ENCODE peak calls at places on chromosome 10, in seven cellular contexts. One of them, this sample, is unnamed.

GRCh38 chr10:98294270-98294627 is 26.3 kb upstream of the LOXL4 start:
- DNase-seq in fibroblast of lung: no peak
- DNase-seq in RWPE1: no peak
- DNase-seq in MG63: no peak
- DNase-seq in T1000: no peak
- DNase-seq in psoas muscle: no peak
- DNase-seq in NAMALWA: no peak
- DNase-seq in this sample: no peak

GRCh38 chr10:132654121-132654571 is 116.6 kb downstream of the INPP5A start:
- DNase-seq in fibroblast of lung: no peak
- DNase-seq in RWPE1: no peak
- DNase-seq in MG63: no peak
- DNase-seq in T1000: no peak
- DNase-seq in psoas muscle: peak; percentile 19
- DNase-seq in NAMALWA: no peak
- DNase-seq in this sample: no peak

GRCh38 chr10:74206727-74207126 is 55.7 kb downstream of the ADK start:
- DNase-seq in fibroblast of lung: no peak
- DNase-seq in RWPE1: no peak
- DNase-seq in MG63: no peak
- DNase-seq in T1000: no peak
- DNase-seq in psoas muscle: peak; percentile 19
- DNase-seq in NAMALWA: no peak
- DNase-seq in this sample: no peak

GRCh38 chr10:125266541-125266940 is 106.2 kb upstream of the CTBP2 start:
- DNase-seq in fibroblast of lung: no peak
- DNase-seq in RWPE1: no peak
- DNase-seq in MG63: no peak
- DNase-seq in T1000: no peak
- DNase-seq in psoas muscle: no peak
- DNase-seq in NAMALWA: no peak
- DNase-seq in this sample: no peak

GRCh38 chr10:18134509-18134908 is 5.7 kb upstream of the CACNB2 start:
- DNase-seq in fibroblast of lung: no peak
- DNase-seq in RWPE1: no peak
- DNase-seq in MG63: no peak
- DNase-seq in T1000: no peak
- DNase-seq in psoas muscle: no peak
- DNase-seq in NAMALWA: no peak
- DNase-seq in this sample: no peak

GRCh38 chr10:26334932-26335573 is 103.1 kb upstream of the APBB1IP start:
- DNase-seq in fibroblast of lung: peak; percentile 35
- DNase-seq in RWPE1: peak; percentile 56
- DNase-seq in MG63: peak; percentile 25
- DNase-seq in T1000: peak; percentile 72
- DNase-seq in psoas muscle: no peak
- DNase-seq in NAMALWA: peak; percentile 91
- DNase-seq in this sample: peak; percentile 36

GRCh38 chr10:36450385-36450784 is 675.0 kb upstream of the ANKRD30A start:
- DNase-seq in fibroblast of lung: peak; percentile 5
- DNase-seq in RWPE1: no peak
- DNase-seq in MG63: no peak
- DNase-seq in T1000: no peak
- DNase-seq in psoas muscle: no peak
- DNase-seq in NAMALWA: no peak
- DNase-seq in this sample: no peak

GRCh38 chr10:112950714-112951348 is 784 bp downstream of the TCF7L2 start:
- DNase-seq in fibroblast of lung: peak; percentile 53
- DNase-seq in RWPE1: no peak
- DNase-seq in MG63: peak; percentile 33
- DNase-seq in T1000: no peak
- DNase-seq in psoas muscle: peak; percentile 22
- DNase-seq in NAMALWA: peak; percentile 66
- DNase-seq in this sample: no peak

GRCh38 chr10:73413108-73413527 is 740 bp downstream of the ANXA7 start:
- DNase-seq in fibroblast of lung: no peak
- DNase-seq in RWPE1: peak; percentile 48
- DNase-seq in MG63: peak; percentile 43
- DNase-seq in T1000: peak; percentile 49
- DNase-seq in psoas muscle: no peak
- DNase-seq in NAMALWA: peak; percentile 67
- DNase-seq in this sample: peak; percentile 9

GRCh38 chr10:69647819-69648218 is 17.8 kb downstream of the FAM241B start:
- DNase-seq in fibroblast of lung: no peak
- DNase-seq in RWPE1: no peak
- DNase-seq in MG63: no peak
- DNase-seq in T1000: no peak
- DNase-seq in psoas muscle: no peak
- DNase-seq in NAMALWA: no peak
- DNase-seq in this sample: no peak

GRCh38 chr10:128018236-128018635 is 108.0 kb downstream of the MKI67 start:
- DNase-seq in fibroblast of lung: peak; percentile 29
- DNase-seq in RWPE1: no peak
- DNase-seq in MG63: no peak
- DNase-seq in T1000: no peak
- DNase-seq in psoas muscle: no peak
- DNase-seq in NAMALWA: peak; percentile 17
- DNase-seq in this sample: no peak

GRCh38 chr10:96124230-96125141 is 5.6 kb upstream of the ZNF518A start:
- DNase-seq in fibroblast of lung: peak; percentile 59
- DNase-seq in RWPE1: peak; percentile 46
- DNase-seq in MG63: no peak
- DNase-seq in T1000: no peak
- DNase-seq in psoas muscle: no peak
- DNase-seq in NAMALWA: peak; percentile 76
- DNase-seq in this sample: no peak

GRCh38 chr10:27959093-27959715 is 39.7 kb downstream of the ODAD2 start:
- DNase-seq in fibroblast of lung: no peak
- DNase-seq in RWPE1: no peak
- DNase-seq in MG63: peak; percentile 68
- DNase-seq in T1000: no peak
- DNase-seq in psoas muscle: no peak
- DNase-seq in NAMALWA: no peak
- DNase-seq in this sample: peak; percentile 57

GRCh38 chr10:30591249-30591670 is 38.3 kb downstream of the LYZL2 start:
- DNase-seq in fibroblast of lung: peak; percentile 64
- DNase-seq in RWPE1: peak; percentile 56
- DNase-seq in MG63: no peak
- DNase-seq in T1000: peak; percentile 11
- DNase-seq in psoas muscle: no peak
- DNase-seq in NAMALWA: peak; percentile 74
- DNase-seq in this sample: no peak

GRCh38 chr10:49194212-49194920 is 6.2 kb upstream of the TMEM273 start:
- DNase-seq in fibroblast of lung: no peak
- DNase-seq in RWPE1: no peak
- DNase-seq in MG63: no peak
- DNase-seq in T1000: no peak
- DNase-seq in psoas muscle: no peak
- DNase-seq in NAMALWA: no peak
- DNase-seq in this sample: no peak

GRCh38 chr10:119896937-119897336 is 4.4 kb downstream of the SEC23IP start:
- DNase-seq in fibroblast of lung: peak; percentile 56
- DNase-seq in RWPE1: no peak
- DNase-seq in MG63: peak; percentile 20
- DNase-seq in T1000: no peak
- DNase-seq in psoas muscle: peak; percentile 41
- DNase-seq in NAMALWA: no peak
- DNase-seq in this sample: no peak

GRCh38 chr10:88108115-88108610 is 244.7 kb downstream of the PTEN start:
- DNase-seq in fibroblast of lung: no peak
- DNase-seq in RWPE1: no peak
- DNase-seq in MG63: no peak
- DNase-seq in T1000: no peak
- DNase-seq in psoas muscle: no peak
- DNase-seq in NAMALWA: peak; percentile 93
- DNase-seq in this sample: no peak

GRCh38 chr10:649798-650690 is 39.4 kb downstream of the DIP2C start:
- DNase-seq in fibroblast of lung: peak; percentile 87
- DNase-seq in RWPE1: no peak
- DNase-seq in MG63: no peak
- DNase-seq in T1000: no peak
- DNase-seq in psoas muscle: no peak
- DNase-seq in NAMALWA: no peak
- DNase-seq in this sample: no peak

GRCh38 chr10:114012650-114013049 is 31.0 kb upstream of the ADRB1 start:
- DNase-seq in fibroblast of lung: no peak
- DNase-seq in RWPE1: no peak
- DNase-seq in MG63: no peak
- DNase-seq in T1000: no peak
- DNase-seq in psoas muscle: no peak
- DNase-seq in NAMALWA: no peak
- DNase-seq in this sample: no peak

This sample was measured in HS-27A.